ENCODE peak calls at places on chromosomes 13 and 19, in four cellular contexts. One of them, this sample, is unnamed.

GRCh38 chr13:41974262-41974900 is 13.5 kb upstream of the VWA8 start:
- DNase-seq in GM12892: no peak
- DNase-seq in H1: no peak
- DNase-seq in K562: no peak
- DNase-seq in this sample: no peak

GRCh38 chr19:55289117-55289796 is 5.5 kb downstream of the BRSK1 start:
- DNase-seq in GM12892: no peak
- DNase-seq in H1: no peak
- DNase-seq in K562: no peak
- DNase-seq in this sample: no peak

GRCh38 chr19:33476151-33476707 is 45.4 kb downstream of the PEPD start:
- DNase-seq in GM12892: no peak
- DNase-seq in H1: no peak
- DNase-seq in K562: no peak
- DNase-seq in this sample: no peak

GRCh38 chr13:65133094-65133493 is 2097.0 kb downstream of the PCDH9 start:
- DNase-seq in GM12892: no peak
- DNase-seq in H1: no peak
- DNase-seq in K562: no peak
- DNase-seq in this sample: no peak

GRCh38 chr13:21913010-21913409 is 242.1 kb downstream of the FGF9 start:
- DNase-seq in GM12892: no peak
- DNase-seq in H1: no peak
- DNase-seq in K562: peak
- DNase-seq in this sample: no peak

GRCh38 chr13:80513196-80513595 is 172.3 kb upstream of the SPRY2 start:
- DNase-seq in GM12892: no peak
- DNase-seq in H1: no peak
- DNase-seq in K562: no peak
- DNase-seq in this sample: no peak

GRCh38 chr19:39941151-39941550 is 6.7 kb upstream of the FCGBP start:
- DNase-seq in GM12892: no peak
- DNase-seq in H1: no peak
- DNase-seq in K562: no peak
- DNase-seq in this sample: no peak

GRCh38 chr19:42293966-42294365 is 8.0 kb upstream of the PRR19 start:
- DNase-seq in GM12892: no peak
- DNase-seq in H1: no peak
- DNase-seq in K562: no peak
- DNase-seq in this sample: no peak

GRCh38 chr13:69601661-69602060 is 506.0 kb upstream of the ATXN8OS start:
- DNase-seq in GM12892: no peak
- DNase-seq in H1: no peak
- DNase-seq in K562: no peak
- DNase-seq in this sample: no peak

GRCh38 chr19:38141108-38141507 is 82.9 kb downstream of the DPF1 start:
- DNase-seq in GM12892: no peak
- DNase-seq in H1: no peak
- DNase-seq in K562: no peak
- DNase-seq in this sample: no peak

GRCh38 chr19:32677657-32678056 is 2.0 kb downstream of the RGS9BP start:
- DNase-seq in GM12892: no peak
- DNase-seq in H1: no peak
- DNase-seq in K562: no peak
- DNase-seq in this sample: no peak

GRCh38 chr19:46710687-46711086 is 6.2 kb downstream of the PRKD2 start:
- DNase-seq in GM12892: no peak
- DNase-seq in H1: peak
- DNase-seq in K562: peak
- DNase-seq in this sample: no peak

GRCh38 chr13:42258747-42259146 is 13.2 kb upstream of the AKAP11 start:
- DNase-seq in GM12892: no peak
- DNase-seq in H1: peak
- DNase-seq in K562: peak
- DNase-seq in this sample: no peak

GRCh38 chr13:95247857-95248256 is 53.4 kb downstream of the ABCC4 start:
- DNase-seq in GM12892: no peak
- DNase-seq in H1: no peak
- DNase-seq in K562: peak
- DNase-seq in this sample: no peak

GRCh38 chr13:73521291-73521626 is 462.5 kb downstream of the KLF5 start:
- DNase-seq in GM12892: no peak
- DNase-seq in H1: no peak
- DNase-seq in K562: no peak
- DNase-seq in this sample: no peak

GRCh38 chr13:32211788-32212187 is 103.4 kb downstream of the ZAR1L start:
- DNase-seq in GM12892: no peak
- DNase-seq in H1: no peak
- DNase-seq in K562: no peak
- DNase-seq in this sample: no peak

GRCh38 chr19:39412867-39413268 is 399 bp downstream of the PLEKHG2 start:
- DNase-seq in GM12892: no peak
- DNase-seq in H1: no peak
- DNase-seq in K562: no peak
- DNase-seq in this sample: no peak

GRCh38 chr13:40146586-40147240 is 491.3 kb downstream of the COG6 start:
- DNase-seq in GM12892: no peak
- DNase-seq in H1: no peak
- DNase-seq in K562: no peak
- DNase-seq in this sample: no peak

GRCh38 chr13:93640452-93640851 is 413.8 kb downstream of the GPC6 start:
- DNase-seq in GM12892: no peak
- DNase-seq in H1: no peak
- DNase-seq in K562: no peak
- DNase-seq in this sample: no peak

GRCh38 chr19:56942749-56943148 is 102.2 kb upstream of the PEG3 start:
- DNase-seq in GM12892: peak
- DNase-seq in H1: no peak
- DNase-seq in K562: peak
- DNase-seq in this sample: no peak

GRCh38 chr19:41748012-41748411 is 7.3 kb upstream of the CEACAM6 start:
- DNase-seq in GM12892: no peak
- DNase-seq in H1: no peak
- DNase-seq in K562: no peak
- DNase-seq in this sample: no peak

GRCh38 chr13:24664726-24665409 is 15.3 kb upstream of the ATP12A start:
- DNase-seq in GM12892: no peak
- DNase-seq in H1: no peak
- DNase-seq in K562: no peak
- DNase-seq in this sample: no peak

GRCh38 chr13:60402022-60402421 is 5.0 kb downstream of the TDRD3 start:
- DNase-seq in GM12892: no peak
- DNase-seq in H1: no peak
- DNase-seq in K562: no peak
- DNase-seq in this sample: no peak

GRCh38 chr13:97107815-97108534 is 113.7 kb upstream of the OXGR1 start:
- DNase-seq in GM12892: no peak
- DNase-seq in H1: no peak
- DNase-seq in K562: no peak
- DNase-seq in this sample: no peak

GRCh38 chr13:101406787-101407186 is 9.5 kb downstream of the NALCN start:
- DNase-seq in GM12892: no peak
- DNase-seq in H1: no peak
- DNase-seq in K562: no peak
- DNase-seq in this sample: no peak

GRCh38 chr19:800360-801029 is 3.2 kb downstream of the PTBP1 start:
- DNase-seq in GM12892: no peak
- DNase-seq in H1: no peak
- DNase-seq in K562: peak
- DNase-seq in this sample: no peak

GRCh38 chr19:797528-798414 is 519 bp downstream of the PTBP1 start:
- DNase-seq in GM12892: peak
- DNase-seq in H1: peak
- DNase-seq in K562: peak
- DNase-seq in this sample: peak

GRCh38 chr19:796692-797527 is at the start of gene PTBP1:
- DNase-seq in GM12892: peak
- DNase-seq in H1: peak
- DNase-seq in K562: peak
- DNase-seq in this sample: peak

GRCh38 chr19:799076-799881 is 2.0 kb downstream of the PTBP1 start:
- DNase-seq in GM12892: no peak
- DNase-seq in H1: peak
- DNase-seq in K562: peak
- DNase-seq in this sample: no peak

GRCh38 chr19:798415-799075 is 1.3 kb downstream of the PTBP1 start:
- DNase-seq in GM12892: no peak
- DNase-seq in H1: no peak
- DNase-seq in K562: no peak
- DNase-seq in this sample: peak
- TF ChIP-seq TAF1 in GM12892: no peak
- TF ChIP-seq TAF1 in H1: no peak
- TF ChIP-seq TAF1 in K562: no peak
- TF ChIP-seq TAF1 in this sample: no peak

GRCh38 chr19:34573226-34573864 is 91.8 kb downstream of the WTIP start:
- DNase-seq in GM12892: no peak
- DNase-seq in H1: no peak
- DNase-seq in K562: no peak
- DNase-seq in this sample: no peak

GRCh38 chr19:34577056-34577455 is 95.5 kb downstream of the WTIP start:
- DNase-seq in GM12892: no peak
- DNase-seq in H1: no peak
- DNase-seq in K562: no peak
- DNase-seq in this sample: no peak

GRCh38 chr19:34576292-34576691 is 94.7 kb downstream of the WTIP start:
- DNase-seq in GM12892: no peak
- DNase-seq in H1: no peak
- DNase-seq in K562: no peak
- DNase-seq in this sample: no peak

GRCh38 chr19:34575206-34575605 is 93.6 kb downstream of the WTIP start:
- DNase-seq in GM12892: no peak
- DNase-seq in H1: no peak
- DNase-seq in K562: no peak
- DNase-seq in this sample: no peak

GRCh38 chr19:34574704-34575103 is 93.1 kb downstream of the WTIP start:
- DNase-seq in GM12892: no peak
- DNase-seq in H1: no peak
- DNase-seq in K562: peak
- DNase-seq in this sample: no peak
- TF ChIP-seq TAF1 in GM12892: no peak
- TF ChIP-seq TAF1 in H1: no peak
- TF ChIP-seq TAF1 in K562: no peak
- TF ChIP-seq TAF1 in this sample: no peak

DNA sequence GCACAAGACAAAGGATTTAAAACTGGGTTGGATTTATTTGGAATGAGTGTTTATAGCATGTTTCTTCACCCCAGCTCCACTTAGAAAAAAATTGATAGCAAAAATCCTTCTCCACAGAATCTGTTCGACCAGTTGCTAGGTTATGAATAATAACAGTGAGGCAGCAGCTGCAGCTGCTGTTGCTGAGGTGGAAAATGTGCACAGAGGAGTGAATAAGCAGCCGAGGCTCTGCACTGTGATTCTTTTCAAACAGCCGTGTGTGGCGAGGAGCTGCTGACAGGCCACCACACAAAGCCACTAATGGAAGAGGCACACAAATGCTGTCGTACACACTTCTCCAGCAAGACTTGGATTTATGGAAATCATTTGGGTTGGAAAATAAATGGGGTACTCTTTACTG is 6.4 kb upstream of the RASL11A start:
- DNase-seq in GM12892: no peak
- DNase-seq in H1: no peak
- DNase-seq in K562: no peak
- DNase-seq in this sample: no peak
- TF ChIP-seq TAF1 in GM12892: no peak
- TF ChIP-seq TAF1 in H1: no peak
- TF ChIP-seq TAF1 in K562: no peak
- TF ChIP-seq TAF1 in this sample: no peak

GRCh38 chr19:3192684-3193083 is 7.0 kb downstream of the NCLN start:
- DNase-seq in GM12892: no peak
- DNase-seq in H1: no peak
- DNase-seq in K562: no peak
- DNase-seq in this sample: no peak
- TF ChIP-seq TAF1 in GM12892: no peak
- TF ChIP-seq TAF1 in H1: no peak
- TF ChIP-seq TAF1 in K562: no peak
- TF ChIP-seq TAF1 in this sample: no peak

GRCh38 chr19:50314724-50315700 is 14.2 kb downstream of the KCNC3 start:
- DNase-seq in GM12892: peak
- DNase-seq in H1: peak
- DNase-seq in K562: no peak
- DNase-seq in this sample: no peak
- TF ChIP-seq TAF1 in GM12892: no peak
- TF ChIP-seq TAF1 in H1: no peak
- TF ChIP-seq TAF1 in K562: no peak
- TF ChIP-seq TAF1 in this sample: no peak

GRCh38 chr19:15544970-15545369 is 36.6 kb downstream of the CYP4F22 start:
- DNase-seq in GM12892: no peak
- DNase-seq in H1: no peak
- DNase-seq in K562: no peak
- DNase-seq in this sample: no peak

GRCh38 chr19:15539638-15540037 is 31.3 kb downstream of the CYP4F22 start:
- DNase-seq in GM12892: no peak
- DNase-seq in H1: no peak
- DNase-seq in K562: no peak
- DNase-seq in this sample: no peak

GRCh38 chr19:15540435-15540834 is 32.1 kb downstream of the CYP4F22 start:
- DNase-seq in GM12892: no peak
- DNase-seq in H1: no peak
- DNase-seq in K562: no peak
- DNase-seq in this sample: no peak

GRCh38 chr19:15548648-15549047 is 40.3 kb downstream of the CYP4F22 start:
- DNase-seq in GM12892: no peak
- DNase-seq in H1: no peak
- DNase-seq in K562: no peak
- DNase-seq in this sample: no peak

DNA sequence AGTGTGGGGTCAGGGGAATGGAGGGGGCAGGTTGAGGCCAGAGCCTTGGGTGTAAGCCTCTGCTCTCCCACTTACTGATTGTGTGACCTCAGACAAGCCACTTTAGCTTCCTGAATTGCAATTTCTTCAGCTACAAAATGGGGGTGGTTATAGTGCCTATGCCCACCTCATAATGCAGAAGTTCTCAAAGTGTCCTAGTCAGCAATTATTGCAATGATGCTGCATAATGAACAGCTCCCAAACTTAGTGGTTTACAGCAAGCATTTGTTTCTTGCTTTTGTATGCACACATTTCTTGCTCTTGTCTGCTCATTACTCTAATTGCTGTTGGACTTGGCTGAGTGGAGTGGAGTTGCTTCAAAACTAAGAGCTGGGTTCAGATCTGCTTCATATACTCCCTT is 36.0 kb downstream of the CYP4F22 start:
- DNase-seq in GM12892: no peak
- DNase-seq in H1: no peak
- DNase-seq in K562: no peak
- DNase-seq in this sample: no peak
- TF ChIP-seq TAF1 in GM12892: no peak
- TF ChIP-seq TAF1 in H1: no peak
- TF ChIP-seq TAF1 in K562: no peak
- TF ChIP-seq TAF1 in this sample: no peak